ENCODE peak calls at places on chromosomes 6 and 20, in nine cellular contexts. O is stimulated activated CD4-positive, alpha-beta T cell treated with anti-CD3 and anti-CD28 coated beads, TNF-alpha, amount 100 ng/mL, for 4 hours; R is cardiac fibroblast; Z is SW480; A is foreskin melanocyte; I is T-helper 22 cell; P is RPMI7951; M is H9; Y is CD4-positive, alpha-beta T cell. U is an unnamed sample.
A peak's percentile ranks its signal among the peaks of the same experiment; 100 is the strongest.

GRCh38 chr6:43812850-43813584 is 43.0 kb downstream of the VEGFA start:
- DNase-seq in O (no peak), R (peak; percentile 47), Z (no peak), A (no peak), I (no peak), P (no peak), M (no peak), Y (no peak), U (no peak)

GRCh38 chr20:33387177-33387576 is 14.1 kb downstream of the CDK5RAP1 start:
- DNase-seq in O (no peak), R (peak; percentile 66), Z (no peak), A (no peak), I (no peak), P (peak; percentile 76), M (no peak), Y (no peak), U (no peak)

GRCh38 chr6:110645685-110646418 is 169.4 kb downstream of the CDK19 start:
- DNase-seq in O (no peak), R (no peak), Z (no peak), A (no peak), I (no peak), P (no peak), M (peak; percentile 31), Y (no peak), U (no peak)

GRCh38 chr6:18076231-18076630 is 46.2 kb downstream of the NHLRC1 start:
- DNase-seq in O (no peak), R (no peak), Z (no peak), A (no peak), I (no peak), P (peak; percentile 13), M (no peak), Y (no peak), U (no peak)

GRCh38 chr6:24430086-24430485 is 27.4 kb downstream of the MRS2 start:
- DNase-seq in O (no peak), R (no peak), Z (no peak), A (no peak), I (no peak), P (no peak), M (no peak), Y (no peak), U (no peak)

GRCh38 chr20:57361517-57361916 is 10.5 kb downstream of the RAE1 start:
- DNase-seq in O (no peak), R (peak; percentile 71), Z (no peak), A (no peak), I (no peak), P (peak; percentile 81), M (no peak), Y (no peak), U (no peak)

GRCh38 chr6:30319146-30319835 is 7.4 kb upstream of the TRIM39 start:
- DNase-seq in O (no peak), R (no peak), Z (no peak), A (no peak), I (no peak), P (no peak), M (no peak), Y (no peak), U (no peak)

GRCh38 chr20:63062188-63063140 is 55.7 kb upstream of the BHLHE23 start:
- DNase-seq in O (no peak), R (no peak), Z (no peak), A (no peak), I (no peak), P (no peak), M (no peak), Y (no peak), U (no peak)

GRCh38 chr20:55211481-55211880 is 736.1 kb downstream of the DOK5 start:
- DNase-seq in O (no peak), R (no peak), Z (no peak), A (no peak), I (no peak), P (no peak), M (no peak), Y (no peak), U (no peak)

GRCh38 chr6:24849713-24850112 is 51.0 kb upstream of the ARMH2 start:
- DNase-seq in O (no peak), R (no peak), Z (no peak), A (no peak), I (no peak), P (no peak), M (no peak), Y (no peak), U (no peak)

GRCh38 chr6:44338228-44339122 is 4.0 kb upstream of the SPATS1 start:
- DNase-seq in O (peak; percentile 43), R (peak; percentile 67), Z (peak; percentile 58), A (peak; percentile 54), I (peak; percentile 21), P (peak; percentile 61), M (peak; percentile 74), Y (peak; percentile 49), U (peak; percentile 62)

GRCh38 chr6:36677059-36677749 is 1.3 kb upstream of the CDKN1A start:
- DNase-seq in O (no peak), R (no peak), Z (no peak), A (no peak), I (no peak), P (no peak), M (no peak), Y (no peak), U (peak; percentile 69)